ENCODE peak calls at places on chromosome 13, in eight cellular contexts. R is osteoblast, P is thyroid gland, M is psoas muscle, H is left lung, D is upper lobe of left lung, F is Peyer's patch, V is IMR-90. A is an unnamed sample.

GRCh38 chr13:95608640-95609280 is 35.7 kb downstream of the DZIP1 start:
- DNase-seq in M (no peak), H (no peak), P (no peak), R (no peak), V (no peak), D (no peak), F (no peak), A (no peak)

GRCh38 chr13:35768551-35768950 is 292.1 kb upstream of the MAB21L1 start:
- DNase-seq in H (no peak), V (peak; percentile 76), F (no peak), M (no peak), D (no peak), R (peak; percentile 35), P (no peak), A (no peak)

GRCh38 chr13:109028626-109029025 is 399.2 kb downstream of the MYO16 start:
- DNase-seq in H (no peak), F (no peak), R (no peak), P (no peak), D (no peak), V (no peak), M (no peak), A (no peak)

GRCh38 chr13:91601807-91602206 is 203.4 kb downstream of the GPC5 start:
- DNase-seq in F (no peak), D (no peak), M (no peak), H (no peak), V (no peak), R (no peak), P (no peak), A (no peak)

GRCh38 chr13:99067160-99067985 is 89.5 kb upstream of the DOCK9 start:
- DNase-seq in M (no peak), V (peak; percentile 85), P (no peak), F (no peak), R (peak; percentile 84), H (no peak), D (no peak), A (no peak)

GRCh38 chr13:80116107-80116506 is 224.8 kb downstream of the SPRY2 start:
- DNase-seq in V (peak; percentile 88), D (no peak), P (no peak), F (no peak), H (no peak), R (peak; percentile 36), M (no peak), A (no peak)

GRCh38 chr13:74867460-74867859 is 614.5 kb downstream of the TBC1D4 start:
- DNase-seq in D (no peak), V (no peak), P (no peak), F (no peak), H (no peak), M (no peak), R (no peak), A (no peak)

GRCh38 chr13:107203146-107203847 is 635.4 kb upstream of the ARGLU1 start:
- DNase-seq in V (no peak), P (no peak), F (no peak), H (no peak), R (no peak), D (no peak), M (no peak), A (peak; percentile 75)

GRCh38 chr13:48066310-48066989 is 28.5 kb downstream of the MED4 start:
- DNase-seq in D (no peak), M (no peak), F (no peak), P (no peak), H (no peak), R (no peak), V (peak; percentile 16), A (no peak)

GRCh38 chr13:98576963-98577822 is at the start of gene STK24:
- DNase-seq in R (peak; percentile 97), D (peak; percentile 73), H (peak; percentile 61), M (peak; percentile 82), F (peak; percentile 83), V (peak; percentile 74), P (peak; percentile 68), A (peak; percentile 96)

GRCh38 chr13:50893211-50893852 is 16.3 kb upstream of the RNASEH2B start:
- DNase-seq in M (no peak), F (no peak), V (peak; percentile 19), H (no peak), D (no peak), R (no peak), P (no peak), A (peak; percentile 19)

GRCh38 chr13:28820099-28821051 is at the start of gene MTUS2:
- DNase-seq in F (no peak), V (no peak), H (no peak), M (no peak), R (peak; percentile 34), D (no peak), P (peak; percentile 23), A (peak; percentile 80)

GRCh38 chr13:35621989-35622388 is 145.5 kb upstream of the MAB21L1 start:
- DNase-seq in V (peak; percentile 2), R (no peak), D (no peak), M (no peak), F (no peak), H (no peak), P (no peak), A (no peak)

DNA sequence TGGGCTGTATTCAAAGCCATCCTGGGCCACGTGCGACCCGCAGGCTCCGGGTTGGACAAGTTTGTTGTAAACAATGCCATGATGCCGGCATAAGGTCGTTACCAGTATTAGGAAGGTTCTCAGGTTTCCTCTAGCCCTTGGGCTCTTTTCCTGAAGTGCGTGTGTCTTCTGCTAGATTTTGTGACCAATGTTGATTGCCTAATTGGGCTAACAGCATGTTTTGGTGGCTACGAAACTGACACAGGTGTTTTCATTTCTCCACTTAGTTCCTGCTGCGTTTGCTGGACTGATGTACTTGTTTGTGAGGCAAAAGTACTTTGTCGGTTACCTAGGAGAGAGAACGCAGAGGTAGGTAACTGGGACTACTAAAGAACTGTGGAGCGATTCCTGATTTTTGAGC is 20.3 kb downstream of the ALOX5AP start:
- DNase-seq in P (no peak), F (no peak), H (no peak), M (no peak), R (no peak), V (no peak), D (no peak), A (no peak)
- H3K36me3 ChIP-seq in P (no peaks in the 10 kb centered on the region), F (no peaks in the 10 kb centered on the region), H (no peaks in the 10 kb centered on the region), M (no peaks in the 10 kb centered on the region), R (no peaks in the 10 kb centered on the region), V (no peaks in the 10 kb centered on the region), D (peaks cover 3% of the 10 kb centered on the region), A (no peaks in the 10 kb centered on the region)

GRCh38 chr13:65808061-65808460 is 1422.1 kb downstream of the PCDH9 start:
- DNase-seq in R (no peak), D (no peak), V (peak; percentile 49), P (no peak), M (no peak), H (no peak), F (no peak), A (no peak)
- H3K4me3 ChIP-seq in R (no peak overlapping the region), D (no peak overlapping the region), V (no peak overlapping the region), P (no peak overlapping the region), M (no peak overlapping the region), H (no peak overlapping the region), F (no peak overlapping the region), A (no peak overlapping the region)

GRCh38 chr13:78177306-78177705 is 258.7 kb upstream of the EDNRB start:
- DNase-seq in P (no peak), V (no peak), R (no peak), F (no peak), D (no peak), H (no peak), M (no peak), A (no peak)
- H3K27me3 ChIP-seq in P (no peaks in the 10 kb centered on the region), V (no peaks in the 10 kb centered on the region), R (no peaks in the 10 kb centered on the region), F (no peaks in the 10 kb centered on the region), D (no peaks in the 10 kb centered on the region), H (no peaks in the 10 kb centered on the region), M (no peaks in the 10 kb centered on the region), A (no peaks in the 10 kb centered on the region)

GRCh38 chr13:30647824-30648521 is 30.3 kb downstream of the USPL1 start:
- DNase-seq in V (no peak), D (no peak), R (no peak), H (no peak), M (no peak), F (no peak), P (no peak), A (no peak)
- H3K36me3 ChIP-seq in V (peaks cover 28% of the 10 kb centered on the region), D (peaks cover 31% of the 10 kb centered on the region), R (peaks cover 69% of the 10 kb centered on the region), H (no peaks in the 10 kb centered on the region), M (peaks cover 14% of the 10 kb centered on the region), F (peaks cover 68% of the 10 kb centered on the region), P (peaks cover 33% of the 10 kb centered on the region), A (peaks cover 14% of the 10 kb centered on the region)

A was measured in H7.